ENCODE peak calls at places on chromosome 10, in nine cellular contexts. C, A, O, N, X, K, S, M and V are unnamed samples.

GRCh38 chr10:14009315-14010082 is 321.2 kb downstream of the FRMD4A start:
- DNase-seq in S (no peak), O (no peak), A (peak), C (no peak), K (no peak), N (peak), X (no peak), M (no peak), V (no peak)

GRCh38 chr10:68208424-68209042 is 23.4 kb downstream of the ATOH7 start:
- DNase-seq in C (peak), K (no peak), S (no peak), X (peak), N (no peak), A (peak), O (no peak), M (peak), V (no peak)

GRCh38 chr10:78267598-78267997 is 233.9 kb downstream of the RPS24 start:
- DNase-seq in N (no peak), M (no peak), K (no peak), S (peak), C (no peak), X (no peak), O (no peak), A (peak), V (no peak)

GRCh38 chr10:15515207-15515606 is 144.1 kb upstream of the FAM171A1 start:
- DNase-seq in S (peak), M (no peak), A (no peak), K (no peak), N (no peak), C (no peak), X (no peak), O (no peak), V (no peak)

GRCh38 chr10:33413093-33413442 is 78.6 kb upstream of the NRP1 start:
- DNase-seq in A (no peak), M (no peak), O (no peak), X (no peak), C (no peak), N (no peak), S (no peak), K (no peak), V (no peak)

GRCh38 chr10:123642697-123643096 is 23.5 kb upstream of the GPR26 start:
- DNase-seq in C (no peak), O (no peak), A (no peak), X (no peak), S (no peak), K (no peak), N (no peak), M (no peak), V (no peak)

GRCh38 chr10:43312612-43313011 is 45.7 kb upstream of the RASGEF1A start:
- DNase-seq in C (no peak), N (no peak), X (no peak), K (no peak), S (no peak), O (no peak), M (no peak), A (no peak), V (no peak)

GRCh38 chr10:111410740-111411139 is 333.9 kb downstream of the ADRA2A start:
- DNase-seq in A (no peak), M (no peak), X (no peak), N (no peak), S (no peak), C (no peak), K (no peak), O (no peak), V (no peak)

GRCh38 chr10:93357680-93358079 is 124.5 kb downstream of the MYOF start:
- DNase-seq in C (no peak), O (no peak), K (no peak), N (no peak), M (no peak), S (no peak), X (peak), A (peak), V (no peak)

GRCh38 chr10:5434017-5434753 is 21.8 kb downstream of the NET1 start:
- DNase-seq in S (no peak), C (no peak), N (no peak), A (peak), X (peak), M (no peak), O (no peak), K (no peak), V (no peak)

GRCh38 chr10:103888113-103888841 is 29.7 kb downstream of the STN1 start:
- DNase-seq in K (peak), O (peak), C (no peak), N (peak), X (peak), S (peak), A (peak), M (peak), V (peak)

GRCh38 chr10:87842776-87843497 is 20.4 kb downstream of the KLLN start:
- DNase-seq in A (peak), N (peak), C (no peak), M (no peak), K (no peak), X (no peak), O (no peak), S (no peak), V (no peak)

GRCh38 chr10:108956149-108956548 is 967.2 kb downstream of the XPNPEP1 start:
- DNase-seq in K (no peak), M (no peak), N (no peak), O (no peak), C (no peak), A (no peak), X (no peak), S (no peak), V (no peak)

GRCh38 chr10:28266449-28267224 is 36.2 kb downstream of the MPP7 start:
- DNase-seq in S (no peak), X (no peak), A (no peak), N (no peak), M (no peak), K (no peak), O (no peak), C (no peak), V (no peak)

GRCh38 chr10:48468866-48469511 is 135.9 kb downstream of the ARHGAP22 start:
- DNase-seq in K (no peak), C (no peak), N (no peak), X (no peak), M (no peak), A (no peak), S (peak), O (no peak), V (peak)

DNA sequence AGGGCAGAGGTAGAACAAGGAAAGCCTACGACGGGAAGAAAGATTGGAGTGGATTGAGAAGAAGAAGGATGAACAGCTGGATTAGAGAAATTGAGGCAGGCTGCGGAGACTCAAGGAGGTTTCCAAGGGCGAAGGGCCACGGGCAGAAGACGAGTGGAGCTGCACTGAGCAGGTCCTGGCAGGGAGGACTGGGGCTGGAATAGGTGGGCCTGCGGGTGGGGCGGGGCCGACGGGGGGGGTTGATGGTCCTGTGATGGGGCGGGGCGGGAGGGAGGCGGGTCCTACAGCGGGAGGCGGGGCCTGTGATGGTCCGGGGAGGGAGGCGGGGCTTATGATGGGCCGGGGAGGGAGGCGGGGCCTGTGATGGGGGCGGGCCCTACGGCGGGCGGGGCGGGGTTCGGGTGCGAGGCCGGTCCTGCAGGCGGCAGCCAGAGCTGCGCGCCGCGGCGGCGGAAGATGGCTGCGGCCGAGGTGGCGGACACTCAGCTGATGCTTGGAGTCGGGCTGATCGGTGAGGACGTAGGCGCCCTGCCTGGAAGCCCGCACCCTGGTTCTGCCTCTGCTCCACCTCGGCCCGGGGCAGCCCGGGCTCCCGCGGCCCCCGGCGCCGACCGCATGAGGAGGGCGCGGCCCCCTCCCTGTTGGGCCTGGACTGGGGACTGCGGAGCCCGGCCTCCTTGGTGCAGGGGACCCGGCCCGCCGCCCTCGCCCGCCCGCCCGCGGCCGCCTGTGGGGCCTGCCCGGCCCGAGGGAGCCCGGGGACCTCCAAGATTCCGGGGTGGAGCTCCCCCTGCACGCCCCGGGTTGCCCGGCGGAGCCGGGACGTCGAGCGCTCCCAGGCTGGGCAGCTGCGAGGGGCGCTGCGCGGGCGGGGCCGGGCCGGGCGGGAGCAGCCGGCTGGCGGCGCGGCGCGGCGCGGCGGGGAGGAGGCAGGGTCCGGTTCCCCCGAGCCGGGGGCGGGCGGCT is at the start of gene DENND10:
- DNase-seq in M (peak), O (peak), C (peak), K (peak), N (peak), A (peak), X (peak), S (peak), V (peak)
- H3K27ac ChIP-seq in M (peak), O (peak), C (peak), K (peak), N (peak), A (peak), X (no peak), S (peak), V (peak)

GRCh38 chr10:61937631-61938284 is 36.3 kb downstream of the ARID5B start:
- DNase-seq in X (no peak), C (no peak), M (no peak), O (no peak), S (no peak), N (no peak), K (no peak), A (peak), V (no peak)
- H3K27ac ChIP-seq in X (no peak), C (no peak), M (no peak), O (peak), S (peak), N (peak), K (no peak), A (peak), V (peak)

GRCh38 chr10:121579656-121580055 is 18.6 kb downstream of the FGFR2 start:
- DNase-seq in K (no peak), S (no peak), N (no peak), M (no peak), X (no peak), O (no peak), C (no peak), A (no peak), V (no peak)
- H3K27ac ChIP-seq in K (no peak), S (no peak), N (no peak), M (no peak), X (peak), O (no peak), C (no peak), A (no peak), V (peak)

DNA sequence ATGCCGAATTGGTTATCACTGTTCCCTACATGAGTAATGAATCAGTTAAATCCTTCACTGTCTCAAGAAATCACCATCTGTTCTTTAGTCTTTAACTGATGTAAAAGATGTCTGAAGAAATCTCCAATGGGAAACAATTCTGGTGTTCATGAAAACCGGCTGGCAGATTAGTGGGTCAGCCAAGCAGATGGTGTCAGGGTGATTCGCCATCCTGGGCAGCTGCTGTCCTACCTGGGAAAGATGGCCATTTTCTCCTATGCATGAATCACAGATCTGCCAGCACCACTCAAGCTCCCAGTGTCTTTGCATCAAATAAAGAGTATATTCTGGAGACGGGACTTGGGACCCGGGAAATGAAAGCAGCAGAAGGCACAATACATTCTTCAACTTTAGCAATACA is 925.1 kb upstream of the GHITM start:
- DNase-seq in C (no peak), S (no peak), K (no peak), O (no peak), N (no peak), X (no peak), M (no peak), A (no peak), V (no peak)
- H3K27ac ChIP-seq in C (no peak), S (no peak), K (no peak), O (no peak), N (no peak), X (no peak), M (no peak), A (no peak), V (no peak)

GRCh38 chr10:69223028-69223342 is 2.9 kb downstream of the HKDC1 start:
- DNase-seq in N (no peak), O (no peak), X (no peak), K (no peak), A (no peak), S (no peak), M (no peak), C (no peak), V (no peak)
- H3K27ac ChIP-seq in N (peak), O (no peak), X (no peak), K (no peak), A (no peak), S (no peak), M (no peak), C (no peak), V (no peak)

GRCh38 chr10:91076991-91077548 is 143.4 kb upstream of the PCGF5 start:
- DNase-seq in C (no peak), K (no peak), X (no peak), N (no peak), A (no peak), M (no peak), S (no peak), O (no peak), V (no peak)

GRCh38 chr10:91073301-91073780 is 147.1 kb upstream of the PCGF5 start:
- DNase-seq in S (no peak), O (no peak), X (no peak), A (no peak), M (no peak), K (no peak), N (no peak), C (no peak), V (no peak)

GRCh38 chr10:91080776-91081175 is 139.7 kb upstream of the PCGF5 start:
- DNase-seq in O (no peak), X (no peak), M (no peak), K (no peak), N (no peak), C (no peak), S (no peak), A (no peak), V (no peak)

GRCh38 chr10:91082447-91082846 is 138.0 kb upstream of the PCGF5 start:
- DNase-seq in O (no peak), S (no peak), A (no peak), X (no peak), C (no peak), M (no peak), N (no peak), K (no peak), V (no peak)

DNA sequence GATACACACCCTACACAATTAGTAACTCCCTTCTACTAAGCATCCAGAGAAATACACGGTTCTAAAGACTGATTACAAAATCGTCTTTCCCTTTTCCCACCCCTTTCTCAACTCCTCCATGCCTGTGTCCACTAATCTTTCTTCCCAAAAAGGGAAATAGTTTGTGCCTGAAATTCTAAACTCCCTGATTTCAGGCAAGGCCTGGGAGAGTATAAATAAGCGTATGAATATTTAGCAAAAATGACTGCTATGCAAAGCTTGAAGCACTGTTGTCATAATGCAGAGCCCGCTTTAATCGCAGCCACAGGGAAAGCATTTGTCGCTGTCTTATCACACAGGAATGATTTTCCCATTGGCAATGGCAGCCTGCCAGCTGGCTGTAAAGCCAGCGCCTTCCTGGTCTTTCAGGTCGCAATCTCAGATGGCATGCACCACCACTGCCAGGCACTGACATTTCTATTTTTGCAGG is 142.9 kb upstream of the PCGF5 start:
- DNase-seq in A (peak), K (peak), C (peak), S (peak), O (peak), X (peak), M (peak), N (no peak), V (no peak)
- H3K27ac ChIP-seq in A (peak), K (peak), C (no peak), S (peak), O (peak), X (no peak), M (peak), N (no peak), V (peak)

DNA sequence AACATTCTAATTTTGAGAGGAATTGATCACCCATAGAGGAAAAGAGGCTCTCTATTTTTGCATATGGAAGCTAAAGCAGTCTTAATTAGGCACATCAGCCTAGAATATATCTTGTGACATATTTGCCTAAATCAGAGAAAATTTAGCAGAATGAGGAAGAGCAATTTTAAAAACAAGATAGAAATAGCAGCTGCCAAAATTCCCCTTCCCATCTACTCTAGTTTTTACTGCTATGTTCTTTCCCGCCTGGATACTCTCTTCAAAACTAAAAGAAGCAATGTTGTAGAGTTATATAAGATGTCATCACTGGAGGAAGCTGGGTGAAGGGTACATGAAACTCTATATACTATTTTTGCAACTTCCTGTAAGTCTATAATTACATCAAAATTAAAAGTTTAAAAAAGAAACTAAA is 87.1 kb downstream of the ARMH3 start:
- DNase-seq in X (no peak), C (no peak), A (no peak), M (no peak), S (no peak), O (no peak), K (no peak), N (no peak), V (no peak)
- H3K27ac ChIP-seq in X (peak), C (no peak), A (no peak), M (no peak), S (no peak), O (no peak), K (peak), N (no peak), V (no peak)

DNA sequence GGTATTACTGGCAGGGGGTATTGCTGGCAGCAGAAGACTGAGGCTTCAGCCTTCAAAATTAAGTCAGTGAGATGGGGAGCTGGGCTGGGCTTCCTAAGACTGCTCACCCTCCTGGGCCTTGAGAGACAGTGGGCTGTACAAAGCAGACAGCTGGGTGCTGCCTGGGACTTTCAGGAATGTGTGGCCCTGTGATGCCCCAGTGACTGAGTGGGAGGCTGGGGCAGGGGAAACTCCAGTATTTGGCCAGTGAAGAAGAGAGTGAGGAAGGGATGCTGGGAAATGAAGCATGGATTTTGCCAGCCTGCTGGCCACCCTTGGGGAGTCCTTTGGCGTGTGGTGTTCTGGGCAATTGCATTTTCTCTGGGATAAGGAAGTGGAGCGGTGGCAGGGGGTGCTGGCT is 442 bp downstream of the ANKRD2 start:
- DNase-seq in K (no peak), S (no peak), C (no peak), M (no peak), A (peak), N (no peak), O (no peak), X (no peak), V (no peak)
- H3K27ac ChIP-seq in K (peak), S (no peak), C (peak), M (no peak), A (no peak), N (no peak), O (no peak), X (no peak), V (no peak)

GRCh38 chr10:110356628-110357245 is 52.0 kb upstream of the SMNDC1 start:
- DNase-seq in K (no peak), N (peak), O (no peak), C (no peak), M (peak), X (no peak), S (peak), A (peak), V (no peak)

GRCh38 chr10:110358869-110359629 is 54.3 kb upstream of the SMNDC1 start:
- DNase-seq in K (no peak), N (no peak), A (no peak), M (no peak), X (peak), C (no peak), O (no peak), S (no peak), V (no peak)

GRCh38 chr10:110358278-110358677 is 53.6 kb upstream of the SMNDC1 start:
- DNase-seq in N (no peak), C (no peak), O (no peak), M (no peak), X (no peak), K (no peak), A (no peak), S (no peak), V (no peak)

GRCh38 chr10:110357252-110357780 is 52.6 kb upstream of the SMNDC1 start:
- DNase-seq in S (peak), C (peak), A (peak), X (peak), M (peak), K (no peak), O (no peak), N (peak), V (no peak)

GRCh38 chr10:110357871-110358270 is 53.2 kb upstream of the SMNDC1 start:
- DNase-seq in X (no peak), C (no peak), M (no peak), S (no peak), A (no peak), N (no peak), O (no peak), K (no peak), V (no peak)
- H3K27ac ChIP-seq in X (no peak), C (no peak), M (no peak), S (peak), A (peak), N (peak), O (no peak), K (no peak), V (peak)